ENCODE peak calls at places on chromosomes 2 and 18, in nine cellular contexts. P is choroid plexus epithelial cell, V is GM12878, X is BJ, B is H1, L is HFF-Myc, Q is astrocyte of the spinal cord, M is nephron progenitor cell, K is cardiac muscle cell. E is an unnamed sample.
A peak's percentile ranks its signal among the peaks of the same experiment; 100 is the strongest.

GRCh38 chr2:100853909-100854810 is 34.2 kb downstream of the NPAS2 start:
- DNase-seq in P (no peak), V (no peak), X (no peak), B (no peak), L (no peak), Q (no peak), M (no peak), K (no peak), E (no peak)

GRCh38 chr18:60883594-60883993 is 449.6 kb upstream of the CDH20 start:
- DNase-seq in P (no peak), V (no peak), X (no peak), B (no peak), L (no peak), Q (no peak), M (no peak), K (no peak), E (no peak)

GRCh38 chr2:224518806-224519580 is 66.2 kb downstream of the CUL3 start:
- DNase-seq in P (peak; percentile 89), V (no peak), X (peak; percentile 12), B (no peak), L (no peak), Q (peak; percentile 52), M (no peak), K (peak; percentile 68), E (peak; percentile 25)

GRCh38 chr2:161005170-161005569 is 155.1 kb upstream of the TANK start:
- DNase-seq in P (no peak), V (no peak), X (no peak), B (no peak), L (no peak), Q (no peak), M (no peak), K (no peak), E (no peak)

GRCh38 chr2:45404807-45405297 is 206.2 kb downstream of the SRBD1 start:
- DNase-seq in P (no peak), V (no peak), X (no peak), B (no peak), L (no peak), Q (no peak), M (no peak), K (peak; percentile 49), E (no peak)

GRCh38 chr2:97796465-97797126 is 83.2 kb downstream of the ZAP70 start:
- DNase-seq in P (no peak), V (no peak), X (no peak), B (no peak), L (no peak), Q (no peak), M (no peak), K (no peak), E (no peak)

GRCh38 chr2:212451786-212452200 is 86.8 kb downstream of the ERBB4 start:
- DNase-seq in P (peak; percentile 41), V (no peak), X (peak; percentile 43), B (no peak), L (no peak), Q (peak; percentile 45), M (no peak), K (peak; percentile 2), E (peak; percentile 37)

GRCh38 chr2:111118455-111119003 is 2.2 kb upstream of the BCL2L11 start:
- DNase-seq in P (no peak), V (no peak), X (no peak), B (no peak), L (no peak), Q (no peak), M (peak; percentile 40), K (no peak), E (no peak)

GRCh38 chr18:2906522-2907458 is 60.0 kb downstream of the EMILIN2 start:
- DNase-seq in P (no peak), V (no peak), X (no peak), B (no peak), L (no peak), Q (no peak), M (peak; percentile 58), K (peak; percentile 40), E (no peak)

GRCh38 chr2:198762456-198762855 is 695.3 kb downstream of the SATB2 start:
- DNase-seq in P (no peak), V (no peak), X (no peak), B (no peak), L (no peak), Q (no peak), M (no peak), K (no peak), E (peak; percentile 5)

GRCh38 chr2:98647636-98648035 is 39.2 kb downstream of the UNC50 start:
- DNase-seq in P (no peak), V (no peak), X (no peak), B (no peak), L (no peak), Q (no peak), M (no peak), K (no peak), E (no peak)

GRCh38 chr2:129233751-129234406 is 745.6 kb upstream of the RAB6C start:
- DNase-seq in P (peak; percentile 6), V (no peak), X (peak; percentile 25), B (no peak), L (no peak), Q (peak; percentile 5), M (peak; percentile 10), K (peak; percentile 71), E (no peak)

GRCh38 chr2:216370961-216371633 is 1.2 kb downstream of the MARCHF4 start:
- DNase-seq in P (no peak), V (no peak), X (no peak), B (no peak), L (no peak), Q (no peak), M (peak; percentile 57), K (no peak), E (no peak)

GRCh38 chr2:74405994-74406583 is 15.3 kb downstream of the C2orf81 start:
- DNase-seq in P (no peak), V (peak; percentile 37), X (no peak), B (no peak), L (no peak), Q (no peak), M (no peak), K (no peak), E (no peak)

GRCh38 chr2:26770986-26771586 is 7.0 kb downstream of the SLC35F6 start:
- DNase-seq in P (peak; percentile 91), V (no peak), X (peak; percentile 44), B (no peak), L (no peak), Q (peak; percentile 71), M (no peak), K (peak; percentile 94), E (peak; percentile 68)

GRCh38 chr2:179581605-179582004 is 279.8 kb downstream of the ZNF385B start:
- DNase-seq in P (no peak), V (no peak), X (no peak), B (no peak), L (no peak), Q (no peak), M (no peak), K (no peak), E (no peak)

GRCh38 chr2:124530203-124530602 is 505.1 kb downstream of the CNTNAP5 start:
- DNase-seq in P (no peak), V (no peak), X (no peak), B (no peak), L (no peak), Q (no peak), M (no peak), K (peak; percentile 5), E (no peak)

GRCh38 chr2:13050764-13051163 is 334.0 kb downstream of the TRIB2 start:
- DNase-seq in P (peak; percentile 62), V (no peak), X (no peak), B (no peak), L (no peak), Q (peak; percentile 52), M (no peak), K (peak; percentile 38), E (peak; percentile 5)
- TF ChIP-seq CTCF in P (no peak), V (no peak), X (no peak), B (no peak), L (no peak), Q (no peak), M (no peak), K (no peak), E (no peak)

DNA sequence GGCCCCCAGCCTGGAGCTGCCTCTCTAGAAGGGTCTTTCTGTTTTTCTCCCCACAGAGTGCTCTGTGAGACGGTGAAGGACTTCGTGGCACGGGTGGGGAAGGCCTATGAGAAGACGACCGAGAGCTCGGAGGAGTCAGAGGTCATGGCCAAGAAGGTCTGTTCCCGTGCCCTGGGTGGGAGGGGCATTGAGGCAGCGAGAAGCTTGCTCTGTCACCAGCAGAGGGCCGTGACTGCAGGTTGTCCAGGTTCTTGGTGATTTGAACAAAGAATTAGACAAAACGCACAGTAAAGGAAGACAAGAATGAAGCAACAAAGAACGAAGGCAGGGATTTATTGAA is 93.9 kb downstream of the DGKD start:
- DNase-seq in P (peak; percentile 25), V (no peak), X (no peak), B (peak; percentile 15), L (no peak), Q (no peak), M (peak; percentile 39), K (peak; percentile 26), E (no peak)
- TF ChIP-seq CTCF in P (peak; percentile 51), V (peak; percentile 8), X (peak; percentile 21), B (peak; percentile 51), L (peak; percentile 32), Q (peak; percentile 24), M (no peak), K (peak; percentile 23), E (peak; percentile 23)

GRCh38 chr2:239319261-239319661 is 81.6 kb downstream of the HDAC4 start:
- DNase-seq in P (peak; percentile 76), V (no peak), X (no peak), B (no peak), L (no peak), Q (peak; percentile 75), M (no peak), K (no peak), E (no peak)

GRCh38 chr2:239318091-239318725 is 82.6 kb downstream of the HDAC4 start:
- DNase-seq in P (no peak), V (no peak), X (no peak), B (no peak), L (no peak), Q (no peak), M (no peak), K (no peak), E (no peak)

GRCh38 chr2:239318790-239319189 is 82.0 kb downstream of the HDAC4 start:
- DNase-seq in P (peak; percentile 67), V (no peak), X (no peak), B (no peak), L (no peak), Q (peak; percentile 36), M (no peak), K (no peak), E (no peak)

GRCh38 chr2:239315308-239315707 is 85.5 kb downstream of the HDAC4 start:
- DNase-seq in P (no peak), V (no peak), X (no peak), B (no peak), L (no peak), Q (no peak), M (no peak), K (no peak), E (no peak)

GRCh38 chr2:239316562-239317465 is 84.0 kb downstream of the HDAC4 start:
- DNase-seq in P (no peak), V (no peak), X (no peak), B (no peak), L (no peak), Q (peak; percentile 43), M (no peak), K (peak; percentile 76), E (no peak)
- TF ChIP-seq CTCF in P (peak; percentile 2), V (no peak), X (peak; percentile 1), B (no peak), L (no peak), Q (no peak), M (no peak), K (no peak), E (no peak)

DNA sequence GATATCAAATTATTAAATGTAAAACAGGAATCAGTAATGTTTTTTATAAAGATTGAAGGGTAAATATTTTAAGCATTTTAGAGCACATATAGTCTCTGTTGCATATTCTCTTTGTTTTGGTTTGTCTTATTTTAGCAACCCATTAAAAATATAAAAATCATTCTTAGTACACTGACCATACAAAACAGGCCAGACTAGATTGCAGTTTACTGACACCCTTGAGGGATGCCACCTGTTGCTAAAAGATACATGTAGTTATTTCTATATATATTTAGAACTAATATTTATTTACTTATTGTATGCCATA is 44.7 kb upstream of the SULT1C3 start:
- DNase-seq in P (no peak), V (no peak), X (no peak), B (no peak), L (no peak), Q (no peak), M (no peak), K (no peak), E (no peak)
- TF ChIP-seq CTCF in P (no peak), V (no peak), X (no peak), B (no peak), L (no peak), Q (no peak), M (peak; percentile 1), K (no peak), E (no peak)